ENCODE peak calls at places on chromosome 10, in eight cellular contexts. P, V, Y, B, J, T, S and D are unnamed samples.

GRCh38 chr10:7474388-7474787 is 63.6 kb upstream of the SFMBT2 start:
- DNase-seq in B (no peak), J (no peak), Y (no peak), T (no peak), P (no peak), S (no peak), V (no peak), D (no peak)

GRCh38 chr10:33334170-33334838 is at the start of gene NRP1:
- DNase-seq in P (no peak), S (peak), V (peak), J (peak), T (no peak), Y (peak), B (peak), D (no peak)

GRCh38 chr10:13659887-13660544 is 73.3 kb downstream of the PRPF18 start:
- DNase-seq in B (peak), Y (no peak), V (peak), J (peak), S (peak), P (peak), T (no peak), D (peak)

GRCh38 chr10:47037654-47038425 is 126.6 kb downstream of the PTPN20 start:
- DNase-seq in S (no peak), J (no peak), V (no peak), B (no peak), P (no peak), T (no peak), Y (no peak), D (no peak)

GRCh38 chr10:10403762-10404161 is 613.9 kb upstream of the CELF2 start:
- DNase-seq in V (no peak), J (no peak), P (no peak), S (no peak), B (no peak), T (no peak), Y (no peak), D (no peak)

GRCh38 chr10:14604181-14605142 is 170.2 kb downstream of the FAM107B start:
- DNase-seq in P (peak), S (peak), Y (no peak), B (peak), T (no peak), V (peak), J (peak), D (no peak)

GRCh38 chr10:113006656-113007342 is 56.8 kb downstream of the TCF7L2 start:
- DNase-seq in Y (no peak), J (no peak), S (no peak), T (no peak), P (no peak), B (no peak), V (no peak), D (no peak)

GRCh38 chr10:58412502-58412961 is 27.3 kb downstream of the TFAM start:
- DNase-seq in B (no peak), S (no peak), V (no peak), J (no peak), T (peak), Y (no peak), P (no peak), D (no peak)

GRCh38 chr10:52644678-52645434 is 127.7 kb downstream of the MBL2 start:
- DNase-seq in T (no peak), V (peak), J (no peak), P (no peak), S (peak), B (peak), Y (no peak), D (no peak)

GRCh38 chr10:72253002-72253401 is 20.7 kb upstream of the DDIT4 start:
- DNase-seq in S (no peak), B (no peak), T (no peak), J (peak), Y (no peak), V (no peak), P (no peak), D (no peak)

GRCh38 chr10:5628366-5628765 is 38.0 kb downstream of the ASB13 start:
- DNase-seq in J (no peak), S (no peak), Y (no peak), P (no peak), V (no peak), T (no peak), B (no peak), D (no peak)

GRCh38 chr10:1517684-1518083 is 219.6 kb downstream of the ADARB2 start:
- DNase-seq in B (no peak), S (no peak), V (no peak), Y (no peak), T (no peak), P (no peak), J (no peak), D (no peak)

GRCh38 chr10:95664543-95664942 is 8.0 kb upstream of the ALDH18A1 start:
- DNase-seq in V (no peak), T (no peak), B (no peak), S (no peak), P (no peak), Y (no peak), J (no peak), D (no peak)

GRCh38 chr10:130553846-130554245 is 417.7 kb downstream of the GLRX3 start:
- DNase-seq in P (no peak), S (no peak), J (no peak), Y (no peak), T (no peak), V (no peak), B (no peak), D (no peak)

GRCh38 chr10:25849971-25850370 is 84.1 kb upstream of the MYO3A start:
- DNase-seq in P (no peak), T (no peak), J (no peak), Y (no peak), S (no peak), V (no peak), B (no peak), D (no peak)

GRCh38 chr10:89640242-89640641 is 4.8 kb downstream of the PANK1 start:
- DNase-seq in S (no peak), V (no peak), B (no peak), P (no peak), J (no peak), T (no peak), Y (no peak), D (no peak)

GRCh38 chr10:24962998-24963397 is 10.6 kb upstream of the PRTFDC1 start:
- DNase-seq in B (no peak), T (no peak), S (no peak), P (no peak), V (peak), Y (no peak), J (no peak), D (peak)